ENCODE peak calls at places on chromosomes 5 and 9, in four cellular contexts. R is Jurkat, Clone E6-1; M is right lobe of liver; B is fibroblast of lung. U is an unnamed sample.

GRCh38 chr5:149724884-149725283 is 5.2 kb upstream of the PPARGC1B start:
- DNase-seq in M (peak; percentile 80), B (no peak), R (no peak), U (no peak)

GRCh38 chr9:117096138-117096537 is 318.7 kb downstream of the ASTN2 start:
- DNase-seq in R (no peak), M (no peak), B (no peak), U (no peak)

GRCh38 chr5:135371738-135372232 is 27.2 kb downstream of the MACROH2A1 start:
- DNase-seq in R (no peak), M (no peak), B (no peak), U (no peak)

GRCh38 chr9:3371842-3372241 is 154.0 kb downstream of the RFX3 start:
- DNase-seq in R (no peak), B (no peak), M (no peak), U (no peak)

GRCh38 chr9:133894377-133895321 is 97.5 kb downstream of the VAV2 start:
- DNase-seq in B (no peak), M (peak; percentile 46), R (no peak), U (no peak)

GRCh38 chr5:133289686-133290367 is 238.0 kb downstream of the HSPA4 start:
- DNase-seq in M (no peak), B (no peak), R (no peak), U (no peak)

GRCh38 chr5:136686192-136686872 is 321.0 kb upstream of the TRPC7 start:
- DNase-seq in B (peak; percentile 1), M (no peak), R (no peak), U (no peak)

GRCh38 chr5:74056789-74057164 is 430.8 kb downstream of the ARHGEF28 start:
- DNase-seq in M (no peak), R (no peak), B (peak; percentile 34), U (no peak)

GRCh38 chr5:98865690-98866089 is 63.1 kb downstream of the CHD1 start:
- DNase-seq in R (no peak), B (no peak), M (no peak), U (no peak)

GRCh38 chr9:77912895-77913693 is 118.5 kb downstream of the GNAQ start:
- DNase-seq in R (no peak), B (no peak), M (no peak), U (no peak)

GRCh38 chr5:172633403-172633970 is 7.6 kb upstream of the NEURL1B start:
- DNase-seq in M (no peak), R (no peak), B (no peak), U (no peak)

GRCh38 chr5:90142531-90142930 is 267.0 kb downstream of the CETN3 start:
- DNase-seq in M (no peak), B (no peak), R (no peak), U (no peak)

U was measured in COLO829.